ENCODE peak calls at places on chromosome 18, in five cellular contexts. A is heart left ventricle, S is gastrocnemius medialis, H is ovary, V is NB4. T is an unnamed sample.

GRCh38 chr18:21191596-21192307 is 50.3 kb upstream of the GREB1L start:
- DNase-seq in V (peak), A (peak), H (no peak), S (no peak), T (peak)

GRCh38 chr18:32956591-32957310 is 183.9 kb upstream of the KLHL14 start:
- DNase-seq in H (no peak), S (no peak), V (no peak), A (no peak), T (no peak)

GRCh38 chr18:35580748-35581534 is 599 bp upstream of the GALNT1 start:
- DNase-seq in A (peak), S (peak), V (peak), H (peak), T (peak)

GRCh38 chr18:28581503-28582169 is 404.7 kb upstream of the CDH2 start:
- DNase-seq in A (no peak), V (no peak), H (no peak), S (no peak), T (no peak)

GRCh38 chr18:75072672-75073371 is 136.1 kb downstream of the PTGR3 start:
- DNase-seq in A (no peak), H (no peak), S (no peak), V (no peak), T (no peak)

GRCh38 chr18:79736846-79737245 is 57.2 kb downstream of the CTDP1 start:
- DNase-seq in S (no peak), V (no peak), H (no peak), A (no peak), T (no peak)

GRCh38 chr18:59238385-59238784 is 18.4 kb downstream of the GRP start:
- DNase-seq in A (no peak), S (no peak), V (no peak), H (no peak), T (no peak)

GRCh38 chr18:69866250-69866649 is 81.4 kb downstream of the CD226 start:
- DNase-seq in A (no peak), V (no peak), S (no peak), H (no peak), T (no peak)

GRCh38 chr18:26976206-26976605 is 110.7 kb upstream of the AQP4 start:
- DNase-seq in H (no peak), A (no peak), S (no peak), V (no peak), T (no peak)

GRCh38 chr18:9941108-9941507 is 27.3 kb downstream of the VAPA start:
- DNase-seq in V (no peak), H (peak), S (no peak), A (no peak), T (no peak)

GRCh38 chr18:11034816-11035215 is 114.6 kb downstream of the PIEZO2 start:
- DNase-seq in H (no peak), V (peak), A (no peak), S (no peak), T (no peak)

GRCh38 chr18:3985664-3986063 is 469.4 kb downstream of the DLGAP1 start:
- DNase-seq in S (no peak), H (no peak), A (no peak), V (no peak), T (no peak)

GRCh38 chr18:12287684-12288405 is 20.2 kb upstream of the TUBB6 start:
- DNase-seq in H (peak), V (no peak), A (peak), S (peak), T (peak)
- TF ChIP-seq POLR2A in H (no peak), V (no peak), A (no peak), S (no peak), T (no peak)

DNA sequence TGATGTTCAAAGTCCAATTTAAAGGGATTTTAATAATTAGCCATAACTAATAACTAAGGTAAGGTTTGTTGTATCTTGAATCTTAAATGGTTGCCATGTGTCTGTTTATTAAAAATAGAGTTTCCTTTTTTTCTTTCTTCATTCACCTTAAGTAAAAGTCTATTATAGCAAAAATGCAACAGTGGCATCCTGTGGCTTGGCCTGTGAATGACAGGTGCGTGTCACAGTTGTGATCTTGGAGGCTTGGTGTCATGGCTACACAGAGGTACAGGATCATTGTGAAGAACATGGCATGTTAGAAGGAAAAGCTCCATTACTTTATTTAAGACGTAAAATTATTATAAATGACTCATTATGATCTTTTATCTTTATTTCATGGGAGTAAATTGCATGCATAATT is 246.1 kb downstream of the BCL2 start:
- DNase-seq in V (peak), S (no peak), A (no peak), H (no peak), T (no peak)
- TF ChIP-seq CTCF in V (peak), S (no peak), A (no peak), H (no peak), T (no peak)

GRCh38 chr18:56235061-56235772 is 403.2 kb downstream of the TXNL1 start:
- DNase-seq in A (no peak), H (no peak), S (no peak), V (no peak), T (no peak)
- H3K4me3 ChIP-seq in A (no peak), H (no peak), S (no peak), V (no peak), T (no peak)

DNA sequence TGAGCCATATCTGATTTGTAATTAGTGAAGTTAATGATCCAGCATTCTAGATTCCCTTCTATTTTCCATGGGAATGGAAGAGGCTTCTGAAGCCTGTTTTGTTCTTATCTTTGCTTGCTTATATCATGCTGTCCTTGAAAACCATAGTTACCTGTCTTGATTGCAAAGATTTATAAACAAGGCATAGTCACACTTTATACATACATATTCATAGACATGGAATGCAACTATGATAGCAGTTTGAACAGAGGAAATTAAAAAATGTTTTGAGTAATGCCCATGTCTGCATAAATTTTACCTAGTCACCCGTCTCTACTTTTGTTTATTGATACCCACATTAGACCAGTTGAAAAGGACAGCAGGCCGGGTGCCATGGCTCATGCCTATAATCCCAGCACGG is 289.0 kb downstream of the PTPRM start:
- DNase-seq in V (no peak), S (no peak), H (no peak), A (no peak), T (no peak)
- TF ChIP-seq POLR2A in V (no peak), S (no peak), H (no peak), A (no peak), T (no peak)

GRCh38 chr18:46213295-46213694 is 109.1 kb downstream of the HAUS1 start:
- DNase-seq in A (no peak), H (no peak), S (no peak), V (no peak), T (no peak)
- TF ChIP-seq CTCF in A (peak), H (no peak), S (peak), V (peak), T (no peak)

DNA sequence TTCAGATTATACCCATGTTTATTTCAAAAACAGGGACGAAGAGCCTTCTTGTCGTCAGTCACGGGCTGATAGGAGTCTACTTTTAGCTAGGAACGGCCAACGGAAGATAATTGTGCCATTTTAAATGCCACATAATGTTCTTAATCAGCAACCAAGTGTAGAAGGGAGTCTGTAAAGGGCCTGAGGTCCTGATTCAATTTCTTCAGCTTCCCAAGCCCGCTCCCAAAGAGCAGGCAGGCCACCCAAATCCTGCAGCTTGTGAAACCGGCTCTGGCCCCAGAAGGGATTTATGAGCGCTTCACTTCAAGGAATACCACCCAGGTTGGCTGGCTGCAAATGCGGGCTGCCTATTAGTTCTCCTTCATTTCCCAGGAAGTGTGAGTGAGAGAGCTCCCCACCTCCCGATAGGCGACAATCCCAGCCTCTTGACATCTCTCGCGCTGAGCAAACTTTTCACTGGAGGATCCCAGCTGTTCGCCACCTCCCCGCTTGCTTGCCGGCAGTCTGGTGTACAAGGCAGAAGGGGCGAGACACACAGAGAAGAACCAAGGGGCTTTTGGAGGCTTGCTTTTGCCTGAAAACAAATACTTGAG is 272.9 kb downstream of the CDH20 start:
- DNase-seq in H (no peak), V (no peak), S (no peak), A (peak), T (peak)
- H3K4me3 ChIP-seq in H (no peak), V (no peak), S (peak), A (peak), T (peak)

GRCh38 chr18:50622320-50622719 is 62.4 kb downstream of the MAPK4 start:
- DNase-seq in S (no peak), A (no peak), H (no peak), V (no peak), T (no peak)
- TF ChIP-seq POLR2A in S (no peak), A (no peak), H (no peak), V (no peak), T (no peak)

GRCh38 chr18:45567123-45567522 is 48.2 kb upstream of the SLC14A2 start:
- DNase-seq in A (peak), H (no peak), V (no peak), S (no peak), T (no peak)

GRCh38 chr18:45562567-45563479 is 52.5 kb upstream of the SLC14A2 start:
- DNase-seq in H (no peak), V (no peak), S (no peak), A (peak), T (peak)

GRCh38 chr18:45568017-45568416 is 47.3 kb upstream of the SLC14A2 start:
- DNase-seq in H (no peak), A (no peak), V (no peak), S (no peak), T (peak)

GRCh38 chr18:45566025-45566740 is 49.1 kb upstream of the SLC14A2 start:
- DNase-seq in H (no peak), V (no peak), A (peak), S (no peak), T (peak)

GRCh38 chr18:45565280-45565970 is 49.9 kb upstream of the SLC14A2 start:
- DNase-seq in V (no peak), A (no peak), S (no peak), H (no peak), T (no peak)
- TF ChIP-seq CTCF in V (no peak), A (no peak), S (no peak), H (no peak), T (no peak)

DNA sequence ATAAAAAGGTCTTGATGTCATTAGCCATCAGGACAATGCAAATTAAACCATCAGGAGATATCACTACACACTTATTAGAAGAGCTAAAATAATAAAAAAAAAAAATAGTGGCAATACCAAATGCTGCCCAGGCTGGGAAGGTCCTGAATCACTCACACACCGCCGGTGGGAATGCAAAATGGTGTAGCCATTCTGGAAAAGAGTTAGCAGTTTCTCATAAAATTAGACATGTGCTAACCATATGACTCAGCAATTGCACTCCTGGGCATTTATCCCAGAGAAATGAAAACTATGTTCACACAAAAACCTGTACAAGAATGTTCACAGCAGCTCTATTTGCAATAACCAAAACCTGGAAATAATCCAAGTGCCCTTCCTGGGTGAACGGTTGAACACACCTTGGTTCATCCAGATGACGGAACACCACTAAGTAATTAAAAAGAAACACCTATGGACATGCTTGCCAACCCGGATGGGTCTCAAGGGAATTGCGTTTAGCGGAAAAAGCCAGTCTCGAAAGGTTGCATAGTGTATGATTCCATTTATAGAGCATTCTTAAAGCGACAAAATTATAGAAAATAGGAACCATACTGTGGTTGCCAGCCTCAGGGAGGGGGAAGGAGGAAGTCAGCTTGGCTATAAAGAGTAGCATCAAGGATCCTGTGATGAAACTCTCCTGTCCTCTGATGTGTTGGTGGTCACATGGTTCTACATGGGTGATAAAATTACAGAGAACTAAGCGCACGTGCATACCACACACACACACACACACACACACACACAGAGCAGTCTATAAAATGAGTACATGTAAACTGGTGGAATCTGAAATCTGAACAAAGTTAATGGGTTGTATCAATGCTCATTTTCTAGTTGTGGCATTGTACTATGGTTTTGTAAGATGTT is 4.6 kb downstream of the MBP start:
- DNase-seq in A (no peak), H (no peak), V (peak), S (peak), T (peak)
- H3K4me3 ChIP-seq in A (no peak), H (no peak), V (peak), S (peak), T (no peak)

T was measured in lower leg skin.